ENCODE peak calls at places on chromosomes 11 and 22, in nine cellular contexts. P is MM.1S, B is neural progenitor cell, I is HCT116, K is PC-3, R is hepatocyte, A is SK-N-SH, G is GM23248, N is GM23338. H is an unnamed sample.

GRCh38 chr11:70790671-70791300 is 392.5 kb downstream of the CTTN start:
- DNase-seq in P (no peak), B (peak; percentile 38), I (no peak), K (no peak), R (no peak), A (no peak), G (peak; percentile 9), N (peak; percentile 66), H (no peak)

GRCh38 chr11:3827434-3828186 is 13.1 kb downstream of the RHOG start:
- DNase-seq in P (no peak), B (no peak), I (no peak), K (no peak), R (no peak), A (no peak), G (no peak), N (no peak), H (no peak)

GRCh38 chr11:131760191-131760951 is 390.0 kb downstream of the NTM start:
- DNase-seq in P (no peak), B (peak; percentile 75), I (no peak), K (no peak), R (peak; percentile 58), A (no peak), G (peak; percentile 85), N (peak; percentile 87), H (no peak)

GRCh38 chr11:129731316-129731715 is 84.3 kb upstream of the TMEM45B start:
- DNase-seq in P (no peak), B (no peak), I (no peak), K (peak; percentile 86), R (no peak), A (no peak), G (no peak), N (no peak), H (no peak)

GRCh38 chr11:114892381-114893197 is 214.3 kb downstream of the NXPE2 start:
- DNase-seq in P (no peak), B (no peak), I (no peak), K (no peak), R (no peak), A (peak; percentile 19), G (no peak), N (peak; percentile 73), H (peak; percentile 17)

GRCh38 chr11:118619444-118620205 is 12.2 kb downstream of the PHLDB1 start:
- DNase-seq in P (no peak), B (no peak), I (no peak), K (peak; percentile 92), R (peak; percentile 70), A (no peak), G (peak; percentile 99), N (no peak), H (no peak)

GRCh38 chr22:49664371-49664881 is 163.2 kb downstream of the BRD1 start:
- DNase-seq in P (no peak), B (peak; percentile 52), I (no peak), K (no peak), R (no peak), A (no peak), G (no peak), N (no peak), H (no peak)

GRCh38 chr11:86606849-86607481 is 65.5 kb downstream of the ME3 start:
- DNase-seq in P (no peak), B (no peak), I (no peak), K (peak; percentile 48), R (no peak), A (no peak), G (peak; percentile 53), N (no peak), H (no peak)

GRCh38 chr11:37504925-37505324 is 906.9 kb upstream of the RAG2 start:
- DNase-seq in P (no peak), B (no peak), I (no peak), K (peak; percentile 96), R (peak; percentile 61), A (no peak), G (peak; percentile 38), N (no peak), H (no peak)

GRCh38 chr22:44298331-44299087 is 14.2 kb downstream of the SHISAL1 start:
- DNase-seq in P (no peak), B (peak; percentile 61), I (no peak), K (no peak), R (no peak), A (no peak), G (no peak), N (no peak), H (no peak)

GRCh38 chr11:124736738-124737137 is 3.0 kb upstream of the NRGN start:
- DNase-seq in P (no peak), B (no peak), I (no peak), K (no peak), R (no peak), A (no peak), G (no peak), N (no peak), H (no peak)

GRCh38 chr11:7571640-7572000 is 57.8 kb downstream of the PPFIBP2 start:
- DNase-seq in P (peak; percentile 19), B (peak; percentile 77), I (peak; percentile 51), K (peak; percentile 82), R (peak; percentile 89), A (peak; percentile 70), G (peak; percentile 83), N (peak; percentile 92), H (peak; percentile 23)

GRCh38 chr11:106625566-106625965 is 392.7 kb downstream of the GUCY1A2 start:
- DNase-seq in P (no peak), B (no peak), I (no peak), K (no peak), R (no peak), A (no peak), G (no peak), N (no peak), H (no peak)

GRCh38 chr22:35552186-35552842 is 11.7 kb downstream of the RASD2 start:
- DNase-seq in P (peak; percentile 94), B (peak; percentile 77), I (peak; percentile 42), K (peak; percentile 9), R (peak; percentile 48), A (peak; percentile 87), G (peak; percentile 46), N (peak; percentile 86), H (peak; percentile 94)

GRCh38 chr11:74749127-74749964 is 697 bp downstream of the RNF169 start:
- DNase-seq in P (peak; percentile 55), B (peak; percentile 74), I (peak; percentile 19), K (peak; percentile 53), R (peak; percentile 73), A (peak; percentile 86), G (peak; percentile 72), N (peak; percentile 72), H (peak; percentile 82)

GRCh38 chr11:46485852-46486443 is 94.4 kb upstream of the CHRM4 start:
- DNase-seq in P (no peak), B (peak; percentile 40), I (no peak), K (no peak), R (peak; percentile 14), A (peak; percentile 26), G (no peak), N (no peak), H (no peak)

GRCh38 chr11:96065379-96065778 is 141.5 kb upstream of the MTMR2 start:
- DNase-seq in P (no peak), B (no peak), I (no peak), K (peak; percentile 37), R (no peak), A (no peak), G (peak; percentile 63), N (no peak), H (no peak)

GRCh38 chr11:32113637-32114203 is 22.8 kb downstream of the RCN1 start:
- DNase-seq in P (no peak), B (no peak), I (no peak), K (no peak), R (no peak), A (no peak), G (no peak), N (peak; percentile 35), H (no peak)

GRCh38 chr22:22785316-22786065 is 102.1 kb upstream of the IGLL5 start:
- DNase-seq in P (no peak), B (no peak), I (no peak), K (no peak), R (no peak), A (no peak), G (no peak), N (peak; percentile 25), H (no peak)

GRCh38 chr11:36056160-36056751 is 112.4 kb downstream of the LDLRAD3 start:
- DNase-seq in P (no peak), B (peak; percentile 66), I (no peak), K (peak; percentile 65), R (peak; percentile 36), A (peak; percentile 55), G (peak; percentile 59), N (peak; percentile 82), H (no peak)
- TF ChIP-seq EZH2phosphoT487 in P (no peak), B (no peak), I (no peak), K (no peak), R (no peak), A (no peak), G (no peak), N (no peak), H (no peak)

GRCh38 chr11:12288934-12289666 is 88.3 kb upstream of the PARVA start:
- DNase-seq in P (no peak), B (no peak), I (no peak), K (no peak), R (no peak), A (no peak), G (no peak), N (no peak), H (no peak)
- H2AFZ ChIP-seq in P (no peak overlapping the region), B (peak overlapping the region; percentile 80), I (no peak overlapping the region), K (no peak overlapping the region), R (no peak overlapping the region), A (peak overlapping the region; percentile 12), G (peak overlapping the region; percentile 78), N (peak overlapping the region; percentile 94), H (no peak overlapping the region)

GRCh38 chr22:33923660-33924246 is 3.5 kb upstream of the LARGE1 start:
- DNase-seq in P (peak; percentile 82), B (peak; percentile 94), I (peak; percentile 27), K (peak; percentile 56), R (peak; percentile 91), A (peak; percentile 60), G (peak; percentile 84), N (peak; percentile 98), H (peak; percentile 87)
- TF ChIP-seq EZH2phosphoT487 in P (no peak), B (no peak), I (no peak), K (no peak), R (no peak), A (no peak), G (no peak), N (no peak), H (no peak)

GRCh38 chr11:111347723-111348115 is 31.4 kb downstream of the POU2AF1 start:
- DNase-seq in P (no peak), B (no peak), I (no peak), K (peak; percentile 15), R (no peak), A (no peak), G (peak; percentile 90), N (no peak), H (no peak)

GRCh38 chr11:111351374-111352081 is 27.5 kb downstream of the POU2AF1 start:
- DNase-seq in P (no peak), B (no peak), I (no peak), K (no peak), R (no peak), A (no peak), G (no peak), N (no peak), H (no peak)

GRCh38 chr11:111347002-111347722 is 31.9 kb downstream of the POU2AF1 start:
- DNase-seq in P (no peak), B (no peak), I (no peak), K (no peak), R (no peak), A (no peak), G (peak; percentile 76), N (no peak), H (no peak)

GRCh38 chr11:111348147-111348546 is 30.9 kb downstream of the POU2AF1 start:
- DNase-seq in P (no peak), B (no peak), I (no peak), K (no peak), R (no peak), A (no peak), G (no peak), N (no peak), H (no peak)

GRCh38 chr11:111349191-111349695 is 29.8 kb downstream of the POU2AF1 start:
- DNase-seq in P (no peak), B (no peak), I (no peak), K (no peak), R (no peak), A (no peak), G (no peak), N (no peak), H (no peak)
- H2AFZ ChIP-seq in P (no peak overlapping the region), B (no peak overlapping the region), I (no peak overlapping the region), K (no peak overlapping the region), R (no peak overlapping the region), A (no peak overlapping the region), G (no peak overlapping the region), N (no peak overlapping the region), H (no peak overlapping the region)